ENCODE peak calls at places on chromosomes 6 and 20, in five cellular contexts. P, L, H, J and R are unnamed samples.

GRCh38 chr6:3281669-3282460 is 23.1 kb downstream of the PSMG4 start:
- DNase-seq in L (no peak), H (peak; percentile 47), P (peak; percentile 85), J (no peak), R (no peak)

GRCh38 chr6:143232849-143233248 is 172.2 kb downstream of the AIG1 start:
- DNase-seq in H (peak; percentile 50), L (peak; percentile 15), J (peak; percentile 37), P (peak; percentile 23), R (peak; percentile 2)

GRCh38 chr6:110537208-110538123 is 61.1 kb upstream of the SLC22A16 start:
- DNase-seq in L (peak; percentile 84), P (peak; percentile 97), H (peak; percentile 70), J (no peak), R (no peak)

GRCh38 chr6:51618563-51618962 is 468.9 kb downstream of the PKHD1 start:
- DNase-seq in J (no peak), H (peak; percentile 15), P (no peak), L (no peak), R (no peak)

GRCh38 chr6:46828939-46829338 is 35.8 kb downstream of the MEP1A start:
- DNase-seq in J (no peak), L (no peak), H (no peak), P (no peak), R (no peak)

GRCh38 chr20:9374068-9374467 is 140.3 kb upstream of the LAMP5 start:
- DNase-seq in H (no peak), P (peak; percentile 66), J (no peak), L (no peak), R (no peak)

GRCh38 chr6:79649016-79649415 is 17.9 kb downstream of the SH3BGRL2 start:
- DNase-seq in P (no peak), L (no peak), J (no peak), H (no peak), R (no peak)

GRCh38 chr20:63434599-63435378 is 37.7 kb downstream of the KCNQ2 start:
- DNase-seq in H (peak; percentile 87), J (peak; percentile 89), L (peak; percentile 63), P (peak; percentile 18), R (peak; percentile 41)

GRCh38 chr6:39221115-39221514 is 8.2 kb downstream of the KCNK5 start:
- DNase-seq in H (no peak), L (no peak), P (no peak), J (no peak), R (no peak)

GRCh38 chr6:46029602-46030001 is 13.9 kb upstream of the CLIC5 start:
- DNase-seq in P (no peak), H (no peak), L (no peak), J (no peak), R (no peak)

GRCh38 chr6:160991411-160992322 is at the start of gene MAP3K4:
- DNase-seq in J (peak; percentile 90), H (peak; percentile 83), L (peak; percentile 47), P (peak; percentile 75), R (no peak)

GRCh38 chr20:60491261-60491660 is 533.0 kb downstream of the CDH26 start:
- DNase-seq in J (no peak), H (no peak), P (no peak), L (no peak), R (no peak)

GRCh38 chr20:43925215-43925614 is 10.6 kb downstream of the TOX2 start:
- DNase-seq in P (no peak), J (no peak), L (no peak), H (no peak), R (peak; percentile 34)

GRCh38 chr6:116060572-116061283 is at the start of gene FRK:
- DNase-seq in P (peak; percentile 24), L (peak; percentile 62), J (no peak), H (peak; percentile 87), R (no peak)

GRCh38 chr6:78935561-78935960 is 68.2 kb downstream of the IRAK1BP1 start:
- DNase-seq in P (no peak), H (no peak), J (no peak), L (no peak), R (no peak)

GRCh38 chr20:14890713-14891112 is 553.3 kb upstream of the FLRT3 start:
- DNase-seq in P (no peak), J (no peak), L (no peak), H (no peak), R (no peak)

GRCh38 chr20:23419995-23420901 is 1.0 kb downstream of the NAPB start:
- DNase-seq in L (no peak), P (peak; percentile 70), J (peak; percentile 60), H (peak; percentile 15), R (no peak)

GRCh38 chr6:81820422-81820821 is 67.9 kb upstream of the TENT5A start:
- DNase-seq in P (no peak), L (no peak), J (no peak), H (no peak), R (no peak)
- TF ChIP-seq RAD21 in P (no peak), L (no peak), J (no peak), H (no peak), R (no peak)

GRCh38 chr20:46563170-46563847 is 12.9 kb upstream of the OCSTAMP start:
- DNase-seq in P (no peak), H (no peak), L (no peak), J (no peak), R (no peak)
- TF ChIP-seq RAD21 in P (no peak), H (no peak), L (no peak), J (no peak), R (peak; percentile 9)

GRCh38 chr20:39259010-39259803 is 297.1 kb downstream of the DHX35 start:
- DNase-seq in P (no peak), J (peak; percentile 62), L (no peak), H (no peak), R (no peak)
- TF ChIP-seq RAD21 in P (no peak), J (no peak), L (no peak), H (no peak), R (no peak)

DNA sequence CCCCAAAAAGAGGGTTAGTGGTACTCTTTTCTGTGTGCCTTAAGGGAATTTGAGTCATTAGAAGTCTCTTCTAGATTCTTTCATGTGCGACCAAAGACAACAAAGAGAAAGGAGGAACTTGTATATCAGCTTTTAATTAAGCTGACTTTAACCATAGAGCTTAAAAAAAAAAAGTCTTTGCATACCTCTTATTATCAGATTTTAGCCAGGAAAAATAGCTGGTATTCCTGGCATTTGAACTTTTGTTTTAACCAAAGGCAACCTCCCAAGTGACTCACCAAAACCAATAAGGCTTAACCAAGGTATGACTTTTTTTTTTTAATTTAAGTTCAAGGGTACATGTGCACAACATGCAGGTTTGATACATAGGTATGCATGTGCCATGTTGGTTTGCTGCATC is 375.0 kb downstream of the CDC5L start:
- DNase-seq in H (no peak), L (no peak), J (no peak), P (no peak), R (no peak)
- TF ChIP-seq RAD21 in H (no peak), L (no peak), J (no peak), P (no peak), R (no peak)

GRCh38 chr6:88945596-88945995 is 17.8 kb downstream of the RNGTT start:
- DNase-seq in H (no peak), J (no peak), P (no peak), L (no peak), R (no peak)
- TF ChIP-seq RAD21 in H (no peak), J (no peak), P (no peak), L (no peak), R (no peak)

GRCh38 chr6:25883991-25884390 is 9.9 kb upstream of the SLC17A3 start:
- DNase-seq in J (no peak), P (peak; percentile 1), H (peak; percentile 74), L (no peak), R (no peak)
- TF ChIP-seq RAD21 in J (no peak), P (no peak), H (no peak), L (no peak), R (no peak)

GRCh38 chr6:124090491-124090890 is 286.8 kb downstream of the NKAIN2 start:
- DNase-seq in L (no peak), H (no peak), P (no peak), J (no peak), R (no peak)
- TF ChIP-seq RAD21 in L (no peak), H (no peak), P (no peak), J (no peak), R (no peak)

GRCh38 chr6:81465859-81466258 is 286.6 kb downstream of the TENT5A start:
- DNase-seq in P (peak; percentile 24), H (peak; percentile 10), L (peak; percentile 37), J (peak; percentile 3), R (no peak)
- TF ChIP-seq RAD21 in P (peak; percentile 56), H (peak; percentile 2), L (peak; percentile 66), J (peak; percentile 62), R (peak; percentile 23)

GRCh38 chr6:26554669-26555504 is 16.7 kb downstream of the HMGN4 start:
- DNase-seq in J (no peak), H (peak; percentile 74), P (peak; percentile 68), L (no peak), R (no peak)
- TF ChIP-seq RAD21 in J (no peak), H (no peak), P (no peak), L (peak; percentile 2), R (no peak)

GRCh38 chr20:53691811-53692192 is 98.2 kb upstream of the ZNF217 start:
- DNase-seq in L (no peak), P (no peak), J (no peak), H (no peak), R (no peak)

GRCh38 chr20:53688085-53688484 is 94.4 kb upstream of the ZNF217 start:
- DNase-seq in L (no peak), H (no peak), P (no peak), J (no peak), R (no peak)

GRCh38 chr20:53693265-53693871 is 99.7 kb upstream of the ZNF217 start:
- DNase-seq in H (no peak), P (no peak), J (no peak), L (no peak), R (no peak)

GRCh38 chr20:53692465-53693067 is 98.9 kb upstream of the ZNF217 start:
- DNase-seq in J (no peak), L (no peak), H (no peak), P (peak; percentile 86), R (no peak)

DNA sequence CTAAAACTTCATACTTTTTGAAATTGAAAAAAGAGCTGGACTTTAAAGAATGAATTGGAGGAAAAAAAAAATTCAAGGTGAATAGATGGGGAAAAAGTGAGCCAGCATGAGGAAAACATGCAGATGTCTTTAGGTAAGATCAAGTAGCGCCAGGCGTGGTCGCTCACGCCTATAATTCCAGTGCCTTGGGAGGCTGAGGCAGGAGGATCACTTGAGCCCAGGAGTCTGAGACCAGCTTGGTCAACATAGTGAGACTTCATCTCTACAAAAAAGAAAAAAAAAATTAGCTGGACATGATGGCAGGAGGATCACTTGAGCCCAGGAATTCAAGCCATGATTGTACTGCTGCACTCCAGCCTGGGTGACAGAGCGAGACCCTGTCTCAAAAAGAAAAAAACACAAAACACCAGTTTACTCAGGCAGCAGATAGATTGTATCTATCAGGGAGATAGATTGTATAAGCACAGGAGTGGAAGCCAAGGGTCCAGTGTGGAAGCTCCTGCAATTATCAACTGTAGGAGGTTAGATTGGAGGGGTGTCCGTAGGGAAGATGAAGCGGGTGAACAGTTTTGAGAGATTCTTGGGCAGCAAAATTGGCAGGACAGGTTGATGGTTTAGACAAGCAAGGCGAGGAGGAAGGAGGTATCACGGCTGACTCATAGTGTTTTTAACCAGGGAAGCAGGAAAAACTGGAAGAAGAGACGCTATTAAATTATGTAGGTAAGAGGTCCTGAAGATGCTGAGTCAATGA is 97.6 kb upstream of the ZNF217 start:
- DNase-seq in J (no peak), L (peak; percentile 18), P (peak; percentile 10), H (no peak), R (no peak)
- TF ChIP-seq RAD21 in J (no peak), L (no peak), P (no peak), H (no peak), R (no peak)